ENCODE peak calls at places on chromosomes 13 and 19, in ten cellular contexts. One of them, this sample, is unnamed.

GRCh38 chr19:11447347-11448262 is 12.2 kb downstream of the PRKCSH start:
- DNase-seq in naive thymus-derived CD4-positive, alpha-beta T cell: no peak
- DNase-seq in upper lobe of right lung: no peak
- DNase-seq in HFF-Myc: no peak
- DNase-seq in heart left ventricle: no peak
- DNase-seq in T-helper 1 cell: no peak
- DNase-seq in aorta: no peak
- DNase-seq in stimulated activated CD4-positive, alpha-beta T cell treated with anti-CD3 and anti-CD28 coated beads, Interleukin-4, amount 100 ng/mL, for 48 hours: no peak
- DNase-seq in caudate nucleus: no peak
- DNase-seq in NCI-H1092 treated with DMSO at 0.1 percent for 48 hours: no peak
- DNase-seq in this sample: no peak

GRCh38 chr19:46426035-46426505 is 2.7 kb downstream of the PNMA8C start:
- DNase-seq in naive thymus-derived CD4-positive, alpha-beta T cell: no peak
- DNase-seq in upper lobe of right lung: no peak
- DNase-seq in HFF-Myc: no peak
- DNase-seq in heart left ventricle: no peak
- DNase-seq in T-helper 1 cell: no peak
- DNase-seq in aorta: no peak
- DNase-seq in stimulated activated CD4-positive, alpha-beta T cell treated with anti-CD3 and anti-CD28 coated beads, Interleukin-4, amount 100 ng/mL, for 48 hours: no peak
- DNase-seq in caudate nucleus: no peak
- DNase-seq in NCI-H1092 treated with DMSO at 0.1 percent for 48 hours: no peak
- DNase-seq in this sample: no peak

GRCh38 chr13:48222358-48223015 is 10.5 kb upstream of the ITM2B start:
- DNase-seq in naive thymus-derived CD4-positive, alpha-beta T cell: no peak
- DNase-seq in upper lobe of right lung: peak
- DNase-seq in HFF-Myc: no peak
- DNase-seq in heart left ventricle: peak
- DNase-seq in T-helper 1 cell: no peak
- DNase-seq in aorta: no peak
- DNase-seq in stimulated activated CD4-positive, alpha-beta T cell treated with anti-CD3 and anti-CD28 coated beads, Interleukin-4, amount 100 ng/mL, for 48 hours: no peak
- DNase-seq in caudate nucleus: no peak
- DNase-seq in NCI-H1092 treated with DMSO at 0.1 percent for 48 hours: no peak
- DNase-seq in this sample: no peak

GRCh38 chr19:29371766-29372415 is 153.9 kb upstream of the VSTM2B start:
- DNase-seq in naive thymus-derived CD4-positive, alpha-beta T cell: no peak
- DNase-seq in upper lobe of right lung: no peak
- DNase-seq in HFF-Myc: no peak
- DNase-seq in heart left ventricle: no peak
- DNase-seq in T-helper 1 cell: no peak
- DNase-seq in aorta: no peak
- DNase-seq in stimulated activated CD4-positive, alpha-beta T cell treated with anti-CD3 and anti-CD28 coated beads, Interleukin-4, amount 100 ng/mL, for 48 hours: no peak
- DNase-seq in caudate nucleus: no peak
- DNase-seq in NCI-H1092 treated with DMSO at 0.1 percent for 48 hours: no peak
- DNase-seq in this sample: no peak

GRCh38 chr13:110555601-110556223 is 5.8 kb downstream of the RAB20 start:
- DNase-seq in naive thymus-derived CD4-positive, alpha-beta T cell: no peak
- DNase-seq in upper lobe of right lung: no peak
- DNase-seq in HFF-Myc: no peak
- DNase-seq in heart left ventricle: no peak
- DNase-seq in T-helper 1 cell: no peak
- DNase-seq in aorta: peak
- DNase-seq in stimulated activated CD4-positive, alpha-beta T cell treated with anti-CD3 and anti-CD28 coated beads, Interleukin-4, amount 100 ng/mL, for 48 hours: no peak
- DNase-seq in caudate nucleus: no peak
- DNase-seq in NCI-H1092 treated with DMSO at 0.1 percent for 48 hours: no peak
- DNase-seq in this sample: no peak

GRCh38 chr19:13195678-13196077 is 45.5 kb downstream of the IER2 start:
- DNase-seq in naive thymus-derived CD4-positive, alpha-beta T cell: peak
- DNase-seq in upper lobe of right lung: no peak
- DNase-seq in HFF-Myc: no peak
- DNase-seq in heart left ventricle: no peak
- DNase-seq in T-helper 1 cell: peak
- DNase-seq in aorta: no peak
- DNase-seq in stimulated activated CD4-positive, alpha-beta T cell treated with anti-CD3 and anti-CD28 coated beads, Interleukin-4, amount 100 ng/mL, for 48 hours: no peak
- DNase-seq in caudate nucleus: no peak
- DNase-seq in NCI-H1092 treated with DMSO at 0.1 percent for 48 hours: no peak
- DNase-seq in this sample: peak

GRCh38 chr19:33458807-33459206 is 62.8 kb downstream of the PEPD start:
- DNase-seq in naive thymus-derived CD4-positive, alpha-beta T cell: no peak
- DNase-seq in upper lobe of right lung: no peak
- DNase-seq in HFF-Myc: no peak
- DNase-seq in heart left ventricle: peak
- DNase-seq in T-helper 1 cell: no peak
- DNase-seq in aorta: peak
- DNase-seq in stimulated activated CD4-positive, alpha-beta T cell treated with anti-CD3 and anti-CD28 coated beads, Interleukin-4, amount 100 ng/mL, for 48 hours: no peak
- DNase-seq in caudate nucleus: no peak
- DNase-seq in NCI-H1092 treated with DMSO at 0.1 percent for 48 hours: no peak
- DNase-seq in this sample: no peak

GRCh38 chr13:77416666-77417212 is 89.8 kb upstream of the MYCBP2 start:
- DNase-seq in naive thymus-derived CD4-positive, alpha-beta T cell: no peak
- DNase-seq in upper lobe of right lung: no peak
- DNase-seq in HFF-Myc: no peak
- DNase-seq in heart left ventricle: no peak
- DNase-seq in T-helper 1 cell: no peak
- DNase-seq in aorta: no peak
- DNase-seq in stimulated activated CD4-positive, alpha-beta T cell treated with anti-CD3 and anti-CD28 coated beads, Interleukin-4, amount 100 ng/mL, for 48 hours: no peak
- DNase-seq in caudate nucleus: no peak
- DNase-seq in NCI-H1092 treated with DMSO at 0.1 percent for 48 hours: no peak
- DNase-seq in this sample: no peak

GRCh38 chr13:59409651-59410200 is 754.0 kb downstream of the DIAPH3 start:
- DNase-seq in naive thymus-derived CD4-positive, alpha-beta T cell: no peak
- DNase-seq in upper lobe of right lung: no peak
- DNase-seq in HFF-Myc: no peak
- DNase-seq in heart left ventricle: no peak
- DNase-seq in T-helper 1 cell: no peak
- DNase-seq in aorta: no peak
- DNase-seq in stimulated activated CD4-positive, alpha-beta T cell treated with anti-CD3 and anti-CD28 coated beads, Interleukin-4, amount 100 ng/mL, for 48 hours: no peak
- DNase-seq in caudate nucleus: no peak
- DNase-seq in NCI-H1092 treated with DMSO at 0.1 percent for 48 hours: peak
- DNase-seq in this sample: no peak

GRCh38 chr13:40433577-40433976 is 232.9 kb downstream of the FOXO1 start:
- DNase-seq in naive thymus-derived CD4-positive, alpha-beta T cell: peak
- DNase-seq in upper lobe of right lung: no peak
- DNase-seq in HFF-Myc: no peak
- DNase-seq in heart left ventricle: no peak
- DNase-seq in T-helper 1 cell: peak
- DNase-seq in aorta: no peak
- DNase-seq in stimulated activated CD4-positive, alpha-beta T cell treated with anti-CD3 and anti-CD28 coated beads, Interleukin-4, amount 100 ng/mL, for 48 hours: peak
- DNase-seq in caudate nucleus: no peak
- DNase-seq in NCI-H1092 treated with DMSO at 0.1 percent for 48 hours: no peak
- DNase-seq in this sample: peak

GRCh38 chr19:6095760-6096159 is 14.5 kb downstream of the RFX2 start:
- DNase-seq in naive thymus-derived CD4-positive, alpha-beta T cell: no peak
- DNase-seq in upper lobe of right lung: no peak
- DNase-seq in HFF-Myc: no peak
- DNase-seq in heart left ventricle: no peak
- DNase-seq in T-helper 1 cell: no peak
- DNase-seq in aorta: no peak
- DNase-seq in stimulated activated CD4-positive, alpha-beta T cell treated with anti-CD3 and anti-CD28 coated beads, Interleukin-4, amount 100 ng/mL, for 48 hours: no peak
- DNase-seq in caudate nucleus: no peak
- DNase-seq in NCI-H1092 treated with DMSO at 0.1 percent for 48 hours: no peak
- DNase-seq in this sample: no peak

GRCh38 chr13:80164451-80164850 is 176.5 kb downstream of the SPRY2 start:
- DNase-seq in naive thymus-derived CD4-positive, alpha-beta T cell: no peak
- DNase-seq in upper lobe of right lung: no peak
- DNase-seq in HFF-Myc: no peak
- DNase-seq in heart left ventricle: no peak
- DNase-seq in T-helper 1 cell: no peak
- DNase-seq in aorta: no peak
- DNase-seq in stimulated activated CD4-positive, alpha-beta T cell treated with anti-CD3 and anti-CD28 coated beads, Interleukin-4, amount 100 ng/mL, for 48 hours: no peak
- DNase-seq in caudate nucleus: no peak
- DNase-seq in NCI-H1092 treated with DMSO at 0.1 percent for 48 hours: no peak
- DNase-seq in this sample: no peak

GRCh38 chr13:70016116-70016515 is 91.5 kb upstream of the ATXN8OS start:
- DNase-seq in naive thymus-derived CD4-positive, alpha-beta T cell: no peak
- DNase-seq in upper lobe of right lung: no peak
- DNase-seq in HFF-Myc: no peak
- DNase-seq in heart left ventricle: no peak
- DNase-seq in T-helper 1 cell: no peak
- DNase-seq in aorta: no peak
- DNase-seq in stimulated activated CD4-positive, alpha-beta T cell treated with anti-CD3 and anti-CD28 coated beads, Interleukin-4, amount 100 ng/mL, for 48 hours: no peak
- DNase-seq in caudate nucleus: no peak
- DNase-seq in NCI-H1092 treated with DMSO at 0.1 percent for 48 hours: no peak
- DNase-seq in this sample: no peak

GRCh38 chr13:113781571-113781970 is 22.5 kb downstream of the TMEM255B start:
- DNase-seq in naive thymus-derived CD4-positive, alpha-beta T cell: no peak
- DNase-seq in upper lobe of right lung: no peak
- DNase-seq in HFF-Myc: no peak
- DNase-seq in heart left ventricle: no peak
- DNase-seq in T-helper 1 cell: no peak
- DNase-seq in aorta: no peak
- DNase-seq in stimulated activated CD4-positive, alpha-beta T cell treated with anti-CD3 and anti-CD28 coated beads, Interleukin-4, amount 100 ng/mL, for 48 hours: no peak
- DNase-seq in caudate nucleus: no peak
- DNase-seq in NCI-H1092 treated with DMSO at 0.1 percent for 48 hours: no peak
- DNase-seq in this sample: no peak

GRCh38 chr13:51590966-51591627 is 6.8 kb downstream of the WDFY2 start:
- DNase-seq in naive thymus-derived CD4-positive, alpha-beta T cell: no peak
- DNase-seq in upper lobe of right lung: no peak
- DNase-seq in HFF-Myc: peak
- DNase-seq in heart left ventricle: no peak
- DNase-seq in T-helper 1 cell: no peak
- DNase-seq in aorta: no peak
- DNase-seq in stimulated activated CD4-positive, alpha-beta T cell treated with anti-CD3 and anti-CD28 coated beads, Interleukin-4, amount 100 ng/mL, for 48 hours: no peak
- DNase-seq in caudate nucleus: no peak
- DNase-seq in NCI-H1092 treated with DMSO at 0.1 percent for 48 hours: no peak
- DNase-seq in this sample: no peak

GRCh38 chr13:113651511-113652403 is 6.2 kb downstream of the ATP4B start:
- DNase-seq in naive thymus-derived CD4-positive, alpha-beta T cell: no peak
- DNase-seq in upper lobe of right lung: peak
- DNase-seq in HFF-Myc: no peak
- DNase-seq in heart left ventricle: no peak
- DNase-seq in T-helper 1 cell: no peak
- DNase-seq in aorta: peak
- DNase-seq in stimulated activated CD4-positive, alpha-beta T cell treated with anti-CD3 and anti-CD28 coated beads, Interleukin-4, amount 100 ng/mL, for 48 hours: no peak
- DNase-seq in caudate nucleus: no peak
- DNase-seq in NCI-H1092 treated with DMSO at 0.1 percent for 48 hours: no peak
- DNase-seq in this sample: no peak

GRCh38 chr19:21699197-21699596 is 68.2 kb downstream of the ZNF100 start:
- DNase-seq in naive thymus-derived CD4-positive, alpha-beta T cell: no peak
- DNase-seq in upper lobe of right lung: no peak
- DNase-seq in HFF-Myc: no peak
- DNase-seq in heart left ventricle: no peak
- DNase-seq in T-helper 1 cell: no peak
- DNase-seq in aorta: no peak
- DNase-seq in stimulated activated CD4-positive, alpha-beta T cell treated with anti-CD3 and anti-CD28 coated beads, Interleukin-4, amount 100 ng/mL, for 48 hours: no peak
- DNase-seq in caudate nucleus: no peak
- DNase-seq in NCI-H1092 treated with DMSO at 0.1 percent for 48 hours: no peak
- DNase-seq in this sample: no peak

GRCh38 chr19:32223106-32223505 is 122.3 kb upstream of the ZNF507 start:
- DNase-seq in naive thymus-derived CD4-positive, alpha-beta T cell: no peak
- DNase-seq in upper lobe of right lung: no peak
- DNase-seq in HFF-Myc: no peak
- DNase-seq in heart left ventricle: no peak
- DNase-seq in T-helper 1 cell: no peak
- DNase-seq in aorta: no peak
- DNase-seq in stimulated activated CD4-positive, alpha-beta T cell treated with anti-CD3 and anti-CD28 coated beads, Interleukin-4, amount 100 ng/mL, for 48 hours: no peak
- DNase-seq in caudate nucleus: no peak
- DNase-seq in NCI-H1092 treated with DMSO at 0.1 percent for 48 hours: no peak
- DNase-seq in this sample: no peak

GRCh38 chr19:39126593-39127187 is 1.1 kb downstream of the PAK4 start:
- DNase-seq in naive thymus-derived CD4-positive, alpha-beta T cell: no peak
- DNase-seq in upper lobe of right lung: no peak
- DNase-seq in HFF-Myc: no peak
- DNase-seq in heart left ventricle: no peak
- DNase-seq in T-helper 1 cell: no peak
- DNase-seq in aorta: no peak
- DNase-seq in stimulated activated CD4-positive, alpha-beta T cell treated with anti-CD3 and anti-CD28 coated beads, Interleukin-4, amount 100 ng/mL, for 48 hours: no peak
- DNase-seq in caudate nucleus: no peak
- DNase-seq in NCI-H1092 treated with DMSO at 0.1 percent for 48 hours: no peak
- DNase-seq in this sample: no peak

GRCh38 chr13:99123101-99124045 is 77.3 kb upstream of the UBAC2 start:
- DNase-seq in naive thymus-derived CD4-positive, alpha-beta T cell: no peak
- DNase-seq in upper lobe of right lung: no peak
- DNase-seq in HFF-Myc: no peak
- DNase-seq in heart left ventricle: no peak
- DNase-seq in T-helper 1 cell: no peak
- DNase-seq in aorta: no peak
- DNase-seq in stimulated activated CD4-positive, alpha-beta T cell treated with anti-CD3 and anti-CD28 coated beads, Interleukin-4, amount 100 ng/mL, for 48 hours: no peak
- DNase-seq in caudate nucleus: no peak
- DNase-seq in NCI-H1092 treated with DMSO at 0.1 percent for 48 hours: no peak
- DNase-seq in this sample: no peak

GRCh38 chr19:11066326-11066725 is 22.9 kb upstream of the LDLR start:
- DNase-seq in naive thymus-derived CD4-positive, alpha-beta T cell: no peak
- DNase-seq in upper lobe of right lung: no peak
- DNase-seq in HFF-Myc: no peak
- DNase-seq in heart left ventricle: no peak
- DNase-seq in T-helper 1 cell: no peak
- DNase-seq in aorta: no peak
- DNase-seq in stimulated activated CD4-positive, alpha-beta T cell treated with anti-CD3 and anti-CD28 coated beads, Interleukin-4, amount 100 ng/mL, for 48 hours: no peak
- DNase-seq in caudate nucleus: no peak
- DNase-seq in NCI-H1092 treated with DMSO at 0.1 percent for 48 hours: no peak
- DNase-seq in this sample: no peak

GRCh38 chr13:86002921-86003488 is 203.8 kb upstream of the SLITRK6 start:
- DNase-seq in naive thymus-derived CD4-positive, alpha-beta T cell: no peak
- DNase-seq in upper lobe of right lung: no peak
- DNase-seq in HFF-Myc: no peak
- DNase-seq in heart left ventricle: no peak
- DNase-seq in T-helper 1 cell: no peak
- DNase-seq in aorta: no peak
- DNase-seq in stimulated activated CD4-positive, alpha-beta T cell treated with anti-CD3 and anti-CD28 coated beads, Interleukin-4, amount 100 ng/mL, for 48 hours: no peak
- DNase-seq in caudate nucleus: no peak
- DNase-seq in NCI-H1092 treated with DMSO at 0.1 percent for 48 hours: peak
- DNase-seq in this sample: no peak

GRCh38 chr13:51728972-51729371 is 75.0 kb downstream of the DHRS12 start:
- DNase-seq in naive thymus-derived CD4-positive, alpha-beta T cell: no peak
- DNase-seq in upper lobe of right lung: no peak
- DNase-seq in HFF-Myc: no peak
- DNase-seq in heart left ventricle: no peak
- DNase-seq in T-helper 1 cell: no peak
- DNase-seq in aorta: no peak
- DNase-seq in stimulated activated CD4-positive, alpha-beta T cell treated with anti-CD3 and anti-CD28 coated beads, Interleukin-4, amount 100 ng/mL, for 48 hours: no peak
- DNase-seq in caudate nucleus: no peak
- DNase-seq in NCI-H1092 treated with DMSO at 0.1 percent for 48 hours: no peak
- DNase-seq in this sample: no peak

GRCh38 chr13:37074703-37075102 is 15.2 kb upstream of the SUPT20H start:
- DNase-seq in naive thymus-derived CD4-positive, alpha-beta T cell: peak
- DNase-seq in upper lobe of right lung: no peak
- DNase-seq in HFF-Myc: no peak
- DNase-seq in heart left ventricle: no peak
- DNase-seq in T-helper 1 cell: no peak
- DNase-seq in aorta: no peak
- DNase-seq in stimulated activated CD4-positive, alpha-beta T cell treated with anti-CD3 and anti-CD28 coated beads, Interleukin-4, amount 100 ng/mL, for 48 hours: no peak
- DNase-seq in caudate nucleus: no peak
- DNase-seq in NCI-H1092 treated with DMSO at 0.1 percent for 48 hours: peak
- DNase-seq in this sample: no peak

GRCh38 chr19:57560049-57560491 is 407 bp upstream of the ZNF550 start:
- DNase-seq in naive thymus-derived CD4-positive, alpha-beta T cell: no peak
- DNase-seq in upper lobe of right lung: no peak
- DNase-seq in HFF-Myc: no peak
- DNase-seq in heart left ventricle: peak
- DNase-seq in T-helper 1 cell: no peak
- DNase-seq in aorta: peak
- DNase-seq in stimulated activated CD4-positive, alpha-beta T cell treated with anti-CD3 and anti-CD28 coated beads, Interleukin-4, amount 100 ng/mL, for 48 hours: no peak
- DNase-seq in caudate nucleus: peak
- DNase-seq in NCI-H1092 treated with DMSO at 0.1 percent for 48 hours: no peak
- DNase-seq in this sample: no peak

This sample was measured in stimulated activated effector memory CD8-positive, alpha-beta T cell treated with anti-CD3 and anti-CD28 coated beads, Interleukin-12 subunit alpha, Interleukin-12 subunit beta, amount 100 ng/mL, for 72 hours.